ENCODE peak calls at places on chromosome 1, in nine cellular contexts. J is uterus, D is astrocyte, P is left lung, H is choroid plexus epithelial cell, B is upper lobe of right lung, R is thoracic aorta, L is fibroblast of lung, Y is stomach. Z is an unnamed sample.
A peak's percentile ranks its signal among the peaks of the same experiment; 100 is the strongest.

GRCh38 chr1:236908669-236909068 is 95.6 kb downstream of the MT1HL1 start:
- DNase-seq in J (no peak), D (no peak), P (no peak), H (no peak), B (no peak), R (no peak), L (no peak), Y (no peak), Z (no peak)

GRCh38 chr1:156420209-156421061 is 51.4 kb downstream of the RHBG start:
- DNase-seq in J (no peak), D (no peak), P (no peak), H (no peak), B (no peak), R (no peak), L (no peak), Y (no peak), Z (no peak)

GRCh38 chr1:71196685-71197084 is 115.8 kb upstream of the ZRANB2 start:
- DNase-seq in J (no peak), D (peak; percentile 3), P (no peak), H (peak; percentile 37), B (no peak), R (no peak), L (peak; percentile 3), Y (no peak), Z (peak; percentile 75)

GRCh38 chr1:212614398-212615091 is 6.0 kb downstream of the ATF3 start:
- DNase-seq in J (no peak), D (no peak), P (no peak), H (no peak), B (no peak), R (no peak), L (no peak), Y (no peak), Z (no peak)

GRCh38 chr1:18949689-18950414 is 6.6 kb downstream of the IFFO2 start:
- DNase-seq in J (peak; percentile 50), D (peak; percentile 58), P (no peak), H (peak; percentile 38), B (no peak), R (no peak), L (peak; percentile 72), Y (no peak), Z (peak; percentile 68)

GRCh38 chr1:61776091-61776490 is 33.8 kb downstream of the PATJ start:
- DNase-seq in J (no peak), D (no peak), P (no peak), H (no peak), B (no peak), R (no peak), L (no peak), Y (no peak), Z (no peak)

GRCh38 chr1:166165661-166166399 is 971 bp downstream of the FAM78B start:
- DNase-seq in J (no peak), D (peak; percentile 51), P (no peak), H (no peak), B (no peak), R (no peak), L (peak; percentile 50), Y (no peak), Z (peak; percentile 0)

GRCh38 chr1:31658721-31659120 is 14.0 kb upstream of the PEF1 start:
- DNase-seq in J (no peak), D (no peak), P (no peak), H (no peak), B (no peak), R (no peak), L (peak; percentile 47), Y (no peak), Z (no peak)

GRCh38 chr1:211259596-211260126 is 495 bp downstream of the RCOR3 start:
- DNase-seq in J (peak; percentile 62), D (no peak), P (peak; percentile 77), H (peak; percentile 67), B (peak; percentile 83), R (no peak), L (no peak), Y (no peak), Z (no peak)

GRCh38 chr1:211260161-211261107 is 1.3 kb downstream of the RCOR3 start:
- DNase-seq in J (peak; percentile 65), D (peak; percentile 70), P (peak; percentile 87), H (peak; percentile 77), B (peak; percentile 88), R (peak; percentile 41), L (peak; percentile 79), Y (peak; percentile 89), Z (peak; percentile 92)

GRCh38 chr1:211257831-211258225 is 1.3 kb upstream of the RCOR3 start:
- DNase-seq in J (no peak), D (no peak), P (no peak), H (peak; percentile 53), B (no peak), R (no peak), L (peak; percentile 27), Y (no peak), Z (peak; percentile 48)

GRCh38 chr1:211258310-211258755 is 833 bp upstream of the RCOR3 start:
- DNase-seq in J (peak; percentile 85), D (peak; percentile 70), P (peak; percentile 86), H (peak; percentile 86), B (peak; percentile 90), R (peak; percentile 40), L (peak; percentile 81), Y (peak; percentile 84), Z (peak; percentile 84)

DNA sequence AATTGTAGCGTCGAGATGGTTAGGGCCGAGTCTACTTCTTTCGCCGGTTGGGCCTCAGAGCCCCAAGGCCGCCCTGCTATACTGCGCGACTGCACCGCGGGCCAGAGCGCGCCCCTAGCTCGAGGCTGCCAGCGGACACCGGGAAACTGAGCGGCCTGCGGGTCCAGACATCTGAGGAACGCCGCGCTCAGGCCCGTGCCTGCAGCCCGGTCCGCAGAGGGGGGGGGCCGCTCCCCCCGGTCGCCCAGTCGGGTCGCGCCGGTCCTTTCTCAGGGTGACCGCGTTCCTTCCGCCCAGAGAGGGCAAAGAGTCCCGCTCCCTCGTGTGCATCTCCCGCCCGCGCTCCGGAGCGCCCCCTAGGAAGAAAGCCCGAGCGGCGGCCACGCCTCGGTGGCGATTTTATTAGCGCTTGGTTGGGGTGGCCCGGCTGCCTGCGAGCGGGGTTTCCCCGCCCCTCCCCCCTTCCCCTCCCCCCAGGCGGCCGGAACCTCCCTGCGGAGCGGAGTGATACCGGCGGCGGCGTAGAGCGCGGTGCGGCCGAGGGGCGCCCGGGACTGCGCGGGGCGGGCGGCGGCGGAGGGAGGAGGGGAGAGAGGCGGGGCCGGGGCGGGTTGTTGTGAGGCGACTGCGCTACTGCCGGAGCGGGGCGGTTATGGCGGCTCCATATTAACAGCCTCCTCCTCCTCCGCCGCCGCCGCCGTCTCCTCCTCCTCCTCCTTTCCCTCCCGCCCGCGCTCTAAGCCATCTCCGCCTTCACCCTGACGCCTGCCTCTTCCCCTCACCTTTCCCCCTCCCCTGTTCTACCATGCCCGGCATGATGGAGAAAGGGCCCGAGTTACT is at the start of gene RCOR3:
- DNase-seq in J (peak; percentile 94), D (peak; percentile 80), P (peak; percentile 96), H (peak; percentile 94), B (peak; percentile 98), R (peak; percentile 74), L (peak; percentile 93), Y (peak; percentile 96), Z (peak; percentile 95)
- H3K4me3 ChIP-seq in J (peak within 1 kb of the TSS; percentile 89), D (peak within 1 kb of the TSS; percentile 85), P (peak within 1 kb of the TSS; percentile 96), H (peak within 1 kb of the TSS; percentile 92), B (peak within 1 kb of the TSS; percentile 86), R (peak within 1 kb of the TSS; percentile 94), L (peak within 1 kb of the TSS; percentile 93), Y (peak within 1 kb of the TSS; percentile 90), Z (peak within 1 kb of the TSS; percentile 93)

DNA sequence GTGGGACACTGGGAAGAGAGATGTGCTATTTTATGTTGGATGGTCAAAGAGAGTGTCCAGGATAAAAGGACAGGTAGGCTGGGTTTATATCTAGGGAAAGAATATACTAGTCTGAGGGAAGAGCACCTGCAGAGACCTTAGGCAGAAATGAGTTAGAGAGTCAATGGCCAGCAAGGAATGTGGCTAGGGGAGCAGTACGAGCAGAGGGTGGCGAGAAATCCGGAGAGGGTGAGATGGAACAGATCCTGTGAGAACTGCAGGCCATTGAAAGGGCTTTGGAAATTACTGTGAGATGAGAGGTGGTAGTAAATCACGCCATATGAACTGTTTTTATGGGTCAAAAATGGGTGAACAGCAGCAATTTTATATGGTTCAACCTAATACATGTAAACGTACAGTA is 75.4 kb upstream of the CD1D start:
- DNase-seq in J (no peak), D (no peak), P (no peak), H (no peak), B (no peak), R (no peak), L (no peak), Y (no peak), Z (no peak)
- H3K4me3 ChIP-seq in J (no peak overlapping the region), D (no peak overlapping the region), P (no peak overlapping the region), H (no peak overlapping the region), B (no peak overlapping the region), R (no peak overlapping the region), L (no peak overlapping the region), Y (no peak overlapping the region), Z (no peak overlapping the region)

DNA sequence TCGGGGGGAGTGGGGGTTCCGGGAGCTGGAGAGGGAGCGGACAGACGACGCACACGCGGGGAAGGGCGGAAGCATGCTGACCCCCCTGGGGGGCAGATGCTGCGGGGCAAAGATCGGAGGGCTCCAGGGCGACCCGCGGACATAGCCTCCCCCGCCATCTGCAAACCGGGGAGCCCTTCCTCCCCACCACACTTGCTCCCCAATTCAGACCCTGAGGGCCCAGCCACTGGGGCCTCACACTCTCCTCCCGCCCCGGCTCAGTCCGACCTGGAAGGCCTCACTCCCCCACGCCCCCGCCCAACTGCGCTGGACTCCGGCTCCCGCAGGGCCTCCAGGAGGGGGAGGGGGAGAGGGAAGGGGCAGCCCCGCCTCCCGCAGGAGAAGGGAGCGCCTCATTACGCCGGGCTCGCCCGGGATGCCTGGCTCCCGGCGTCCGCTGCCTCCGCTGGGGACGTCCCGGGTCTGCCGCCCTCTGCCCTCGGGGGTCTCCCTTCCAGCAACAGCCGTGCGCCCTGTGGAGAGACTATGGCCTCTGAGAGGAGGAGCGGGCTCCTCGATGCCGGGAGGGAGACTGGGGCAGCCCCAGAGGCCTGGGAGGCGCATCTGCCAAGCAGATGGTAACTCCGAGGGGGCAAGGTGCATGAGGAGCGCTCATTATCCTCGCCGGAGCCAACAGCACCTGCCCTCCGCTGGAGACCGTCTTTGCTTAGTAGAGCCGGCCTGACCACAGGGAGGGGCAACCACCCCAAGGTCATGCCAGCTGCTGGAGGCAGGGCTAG is 636 bp upstream of the CAMK2N1 start:
- DNase-seq in J (peak; percentile 86), D (peak; percentile 48), P (peak; percentile 44), H (no peak), B (peak; percentile 78), R (no peak), L (peak; percentile 68), Y (peak; percentile 53), Z (peak; percentile 86)
- H3K4me3 ChIP-seq in J (peak overlapping the region; percentile 79), D (peak overlapping the region; percentile 57), P (peak overlapping the region; percentile 40), H (peak overlapping the region; percentile 61), B (peak overlapping the region; percentile 52), R (peak overlapping the region; percentile 78), L (peak overlapping the region; percentile 99), Y (peak overlapping the region; percentile 68), Z (peak overlapping the region; percentile 83)

GRCh38 chr1:1135339-1136111 is 19.6 kb upstream of the C1orf159 start:
- DNase-seq in J (no peak), D (no peak), P (no peak), H (no peak), B (no peak), R (no peak), L (peak; percentile 25), Y (no peak), Z (no peak)

GRCh38 chr1:1134300-1134961 is 18.5 kb upstream of the C1orf159 start:
- DNase-seq in J (no peak), D (no peak), P (no peak), H (no peak), B (no peak), R (no peak), L (no peak), Y (no peak), Z (no peak)

GRCh38 chr1:1136547-1137230 is 20.8 kb upstream of the C1orf159 start:
- DNase-seq in J (no peak), D (no peak), P (no peak), H (no peak), B (peak; percentile 78), R (no peak), L (no peak), Y (peak; percentile 91), Z (no peak)

GRCh38 chr1:1140673-1141072 is 24.8 kb upstream of the C1orf159 start:
- DNase-seq in J (no peak), D (no peak), P (no peak), H (no peak), B (no peak), R (no peak), L (no peak), Y (no peak), Z (no peak)

DNA sequence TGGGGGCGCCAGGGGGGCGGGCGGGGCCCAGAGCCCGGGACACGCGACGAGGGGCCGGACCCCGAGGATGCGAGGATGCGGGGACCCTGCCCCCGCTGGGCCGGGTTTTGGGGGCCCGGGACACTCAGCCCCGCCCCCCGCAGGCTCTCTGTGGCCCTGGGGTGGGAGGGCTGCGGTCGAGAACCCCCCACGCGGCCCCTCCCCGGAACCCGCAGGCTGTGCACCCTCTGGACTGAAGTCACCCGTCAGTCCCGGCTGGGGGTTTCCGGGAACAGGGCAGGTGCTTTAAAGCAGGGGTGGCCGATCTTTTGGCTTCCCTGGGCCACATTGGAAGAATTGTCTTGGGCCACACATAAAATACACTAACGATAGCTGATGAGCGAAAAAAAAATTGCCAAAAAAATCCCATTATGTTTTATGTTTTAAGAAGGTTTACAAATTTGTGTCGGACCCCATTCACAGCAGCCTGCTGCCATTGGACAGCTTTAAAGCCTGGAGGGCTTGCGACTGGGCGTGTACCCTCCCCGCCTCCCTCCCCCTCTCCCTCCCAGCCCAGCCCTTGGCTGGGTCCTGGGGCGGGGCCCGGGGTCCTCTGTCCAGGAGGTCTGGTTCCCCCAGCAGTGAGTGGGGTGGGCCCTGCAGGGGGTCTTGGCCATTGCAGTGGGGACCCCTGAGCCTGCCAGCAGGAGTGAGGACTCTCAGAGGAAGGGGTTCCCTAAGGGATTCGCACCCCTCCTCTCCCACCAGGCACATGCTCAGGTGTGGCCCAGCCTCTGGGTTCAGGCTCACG is 21.6 kb upstream of the C1orf159 start:
- DNase-seq in J (no peak), D (no peak), P (no peak), H (no peak), B (no peak), R (no peak), L (no peak), Y (peak; percentile 64), Z (no peak)
- H3K4me3 ChIP-seq in J (no peak overlapping the region), D (no peak overlapping the region), P (peak overlapping the region; percentile 26), H (no peak overlapping the region), B (peak overlapping the region; percentile 43), R (no peak overlapping the region), L (no peak overlapping the region), Y (peak overlapping the region; percentile 53), Z (no peak overlapping the region)